ENCODE peak calls at places on chromosome 13, in five cellular contexts. F is colonic mucosa; M is activated T-cell treated with anti-CD3 and anti-CD28 coated beads, Interleukin-2, amount 50 U/mL, for 4 hours; Q is NCI-H446 treated with DMSO at 0.1 percent for 48 hours; Z is left ventricle myocardium superior. T is an unnamed sample.

GRCh38 chr13:59126474-59126873 is 1037.3 kb downstream of the DIAPH3 start:
- DNase-seq in Q (no peak), Z (no peak), M (no peak), F (no peak), T (no peak)

GRCh38 chr13:97715763-97716162 is 237.7 kb upstream of the IPO5 start:
- DNase-seq in Q (no peak), M (no peak), Z (no peak), F (no peak), T (no peak)

GRCh38 chr13:33229446-33230177 is 55.9 kb downstream of the STARD13 start:
- DNase-seq in Q (peak), F (no peak), Z (peak), M (no peak), T (no peak)

GRCh38 chr13:100221166-100221565 is 132.3 kb downstream of the PCCA start:
- DNase-seq in Q (no peak), M (no peak), Z (no peak), F (no peak), T (no peak)

GRCh38 chr13:40595693-40596092 is 70.7 kb downstream of the FOXO1 start:
- DNase-seq in M (no peak), Z (no peak), F (no peak), Q (no peak), T (no peak)

GRCh38 chr13:98025480-98026025 is 72.1 kb downstream of the IPO5 start:
- DNase-seq in F (no peak), Q (no peak), Z (no peak), M (no peak), T (no peak)

GRCh38 chr13:48750588-48751383 is 97.1 kb downstream of the CYSLTR2 start:
- DNase-seq in M (no peak), F (peak), Z (peak), Q (no peak), T (no peak)

GRCh38 chr13:107843281-107843680 is 372.1 kb downstream of the LIG4 start:
- DNase-seq in F (no peak), M (no peak), Z (no peak), Q (no peak), T (no peak)

GRCh38 chr13:31437975-31438374 is 238.2 kb downstream of the B3GLCT start:
- DNase-seq in F (no peak), Q (no peak), Z (no peak), M (no peak), T (no peak)

GRCh38 chr13:97810152-97810551 is 143.3 kb upstream of the IPO5 start:
- DNase-seq in Q (no peak), F (no peak), Z (no peak), M (no peak), T (no peak)

GRCh38 chr13:34114581-34114980 is 296.6 kb downstream of the RFC3 start:
- DNase-seq in Q (no peak), M (no peak), F (no peak), Z (no peak), T (no peak)

GRCh38 chr13:50798923-50799322 is 44.6 kb downstream of the DLEU7 start:
- DNase-seq in F (no peak), Z (no peak), Q (no peak), M (no peak), T (no peak)

GRCh38 chr13:77381059-77381458 is 54.2 kb upstream of the MYCBP2 start:
- DNase-seq in F (no peak), Q (no peak), M (no peak), Z (no peak), T (no peak)

GRCh38 chr13:106182404-106182803 is 353.1 kb downstream of the EFNB2 start:
- DNase-seq in Q (no peak), Z (no peak), F (peak), M (no peak), T (no peak)

GRCh38 chr13:22744688-22745452 is 435.9 kb upstream of the SGCG start:
- DNase-seq in F (no peak), Z (no peak), Q (no peak), M (no peak), T (no peak)

GRCh38 chr13:23610966-23611486 is 40.8 kb downstream of the TNFRSF19 start:
- DNase-seq in Z (no peak), F (peak), M (no peak), Q (no peak), T (no peak)

GRCh38 chr13:93254775-93255174 is 28.2 kb downstream of the GPC6 start:
- DNase-seq in Z (no peak), Q (peak), M (no peak), F (no peak), T (no peak)

GRCh38 chr13:77375554-77375953 is 48.7 kb upstream of the MYCBP2 start:
- DNase-seq in Z (no peak), M (no peak), Q (no peak), F (no peak), T (no peak)

GRCh38 chr13:98581377-98581776 is 4.5 kb upstream of the STK24 start:
- DNase-seq in Q (no peak), M (no peak), F (no peak), Z (no peak), T (no peak)

GRCh38 chr13:35769812-35770211 is 293.3 kb upstream of the MAB21L1 start:
- DNase-seq in Z (no peak), M (no peak), F (no peak), Q (no peak), T (no peak)

GRCh38 chr13:62432906-62433305 is 1017.3 kb upstream of the PCDH20 start:
- DNase-seq in Q (no peak), F (no peak), M (no peak), Z (no peak), T (no peak)

GRCh38 chr13:112487127-112487517 is 100.8 kb downstream of the TUBGCP3 start:
- DNase-seq in M (no peak), F (no peak), Z (no peak), Q (no peak), T (no peak)

GRCh38 chr13:44160549-44161278 is 212.9 kb upstream of the SERP2 start:
- DNase-seq in F (no peak), Z (no peak), M (no peak), Q (peak), T (no peak)

GRCh38 chr13:27374650-27375049 is 49.8 kb upstream of the GTF3A start:
- DNase-seq in M (peak), Q (peak), F (peak), Z (peak), T (peak)

GRCh38 chr13:27868639-27869435 is 51.0 kb upstream of the PDX1 start:
- DNase-seq in M (no peak), Z (no peak), F (no peak), Q (no peak), T (no peak)

GRCh38 chr13:33636955-33637670 is 180.8 kb upstream of the RFC3 start:
- DNase-seq in M (no peak), F (no peak), Z (no peak), Q (no peak), T (no peak)

GRCh38 chr13:66803013-66803739 is 427.0 kb downstream of the PCDH9 start:
- DNase-seq in M (no peak), F (no peak), Q (no peak), Z (no peak), T (no peak)

GRCh38 chr13:51717786-51718398 is 86.1 kb downstream of the DHRS12 start:
- DNase-seq in Z (no peak), Q (peak), F (no peak), M (no peak), T (no peak)

GRCh38 chr13:112657850-112658445 is 31.9 kb upstream of the ATP11A start:
- DNase-seq in M (no peak), Q (no peak), Z (no peak), F (no peak), T (no peak)

GRCh38 chr13:96003304-96003703 is 49.9 kb downstream of the UGGT2 start:
- DNase-seq in M (no peak), F (no peak), Q (no peak), Z (no peak), T (no peak)

GRCh38 chr13:50104493-50104892 is 89.2 kb downstream of the KCNRG start:
- DNase-seq in M (no peak), F (no peak), Q (no peak), Z (no peak), T (no peak)

GRCh38 chr13:111907341-111907880 is 159.5 kb upstream of the SOX1 start:
- DNase-seq in M (no peak), Z (no peak), F (peak), Q (no peak), T (no peak)

T was measured in DMS 273 treated with DMSO at 0.1 percent for 48 hours.